ENCODE peak calls at places on chromosome 11, in seven cellular contexts. P, S, W, G, T, U and Y are unnamed samples.

GRCh38 chr11:78961186-78961782 is 386.6 kb upstream of the NARS2 start:
- DNase-seq in P (peak; percentile 29), S (peak; percentile 89), W (peak; percentile 53), G (peak; percentile 59), T (peak; percentile 68), U (peak; percentile 60), Y (no peak)

GRCh38 chr11:60915250-60915914 is 1.4 kb downstream of the TMEM109 start:
- DNase-seq in P (peak; percentile 77), S (peak; percentile 85), W (peak; percentile 87), G (peak; percentile 92), T (peak; percentile 94), U (peak; percentile 78), Y (peak; percentile 80)

GRCh38 chr11:23280088-23280487 is 419.8 kb upstream of the CCDC179 start:
- DNase-seq in P (no peak), S (no peak), W (no peak), G (no peak), T (no peak), U (no peak), Y (no peak)

GRCh38 chr11:7196396-7197146 is 55.1 kb upstream of the SYT9 start:
- DNase-seq in P (no peak), S (no peak), W (no peak), G (no peak), T (no peak), U (no peak), Y (no peak)

GRCh38 chr11:83858694-83859093 is 572.5 kb upstream of the CCDC90B start:
- DNase-seq in P (no peak), S (no peak), W (no peak), G (no peak), T (no peak), U (no peak), Y (no peak)

GRCh38 chr11:44788536-44789227 is 61.9 kb downstream of the TSPAN18 start:
- DNase-seq in P (peak; percentile 47), S (no peak), W (no peak), G (no peak), T (no peak), U (no peak), Y (no peak)

GRCh38 chr11:2175659-2176058 is 4.0 kb upstream of the TH start:
- DNase-seq in P (no peak), S (no peak), W (no peak), G (peak; percentile 58), T (no peak), U (peak; percentile 77), Y (no peak)

GRCh38 chr11:66068923-66069714 is 953 bp upstream of the PACS1 start:
- DNase-seq in P (peak; percentile 63), S (peak; percentile 92), W (peak; percentile 85), G (no peak), T (no peak), U (peak; percentile 53), Y (no peak)

GRCh38 chr11:8258771-8259170 is 4.9 kb downstream of the LMO1 start:
- DNase-seq in P (no peak), S (no peak), W (no peak), G (peak; percentile 66), T (no peak), U (peak; percentile 30), Y (no peak)

GRCh38 chr11:70415642-70416395 is 17.5 kb downstream of the CTTN start:
- DNase-seq in P (no peak), S (no peak), W (no peak), G (no peak), T (no peak), U (no peak), Y (no peak)

GRCh38 chr11:13315517-13316432 is 38.2 kb downstream of the BMAL1 start:
- DNase-seq in P (no peak), S (no peak), W (no peak), G (no peak), T (no peak), U (no peak), Y (no peak)

GRCh38 chr11:64015935-64016468 is 19.7 kb upstream of the FLRT1 start:
- DNase-seq in P (no peak), S (no peak), W (no peak), G (no peak), T (no peak), U (no peak), Y (no peak)

GRCh38 chr11:73359930-73360742 is 16.1 kb upstream of the RELT start:
- DNase-seq in P (peak; percentile 36), S (peak; percentile 78), W (peak; percentile 58), G (no peak), T (peak; percentile 62), U (no peak), Y (peak; percentile 67)

GRCh38 chr11:73359341-73359740 is 16.9 kb upstream of the RELT start:
- DNase-seq in P (no peak), S (no peak), W (peak; percentile 59), G (no peak), T (no peak), U (peak; percentile 34), Y (no peak)

GRCh38 chr11:73361953-73362776 is 14.0 kb upstream of the RELT start:
- DNase-seq in P (no peak), S (peak; percentile 92), W (no peak), G (no peak), T (peak; percentile 90), U (no peak), Y (no peak)

GRCh38 chr11:73363147-73363546 is 13.1 kb upstream of the RELT start:
- DNase-seq in P (no peak), S (no peak), W (no peak), G (no peak), T (no peak), U (no peak), Y (no peak)

GRCh38 chr11:73360743-73361369 is 15.3 kb upstream of the RELT start:
- DNase-seq in P (no peak), S (no peak), W (no peak), G (no peak), T (no peak), U (no peak), Y (no peak)
- TF ChIP-seq CTCF in P (no peak), S (no peak), W (no peak), G (peak; percentile 28), T (no peak), U (no peak), Y (no peak)

DNA sequence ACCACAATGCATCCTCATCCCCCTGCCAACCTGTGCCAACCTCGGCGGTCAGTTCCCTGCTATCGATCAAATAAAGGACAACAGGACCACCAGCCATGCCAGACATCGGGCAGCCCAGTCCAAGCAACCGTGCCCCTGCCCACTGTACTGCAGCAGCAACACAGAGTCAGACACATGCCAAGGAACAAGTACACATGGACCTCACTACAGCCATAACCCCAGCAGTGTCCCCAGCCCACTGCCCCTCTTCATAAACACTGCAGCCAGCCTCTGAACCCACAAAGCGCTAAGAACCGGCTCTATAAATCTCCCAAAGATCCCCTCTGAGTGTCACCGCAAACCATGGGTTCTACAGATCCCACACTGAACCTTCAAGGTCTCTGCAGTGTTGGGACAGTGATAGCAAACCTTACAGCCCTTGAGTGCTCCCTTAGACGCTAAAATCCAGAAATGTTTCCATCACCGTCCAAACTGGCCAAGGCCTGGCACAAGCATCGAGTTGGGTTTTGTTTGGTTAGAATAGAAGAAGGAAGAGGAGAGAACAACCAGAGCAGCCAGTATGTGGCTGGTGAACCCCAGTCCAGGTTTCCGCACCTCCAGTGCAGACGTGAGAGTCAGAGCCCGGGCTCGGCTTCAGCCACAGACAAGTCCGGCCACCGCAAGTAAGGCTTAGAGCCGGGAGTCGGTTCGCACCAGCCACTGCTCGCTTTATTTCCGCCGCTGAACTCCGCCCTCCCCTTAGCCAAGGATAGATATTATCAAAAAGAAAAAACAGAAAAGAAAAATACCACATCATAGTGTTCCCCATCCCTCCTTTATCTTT is 7.9 kb downstream of the PAX6 start:
- DNase-seq in P (no peak), S (peak; percentile 67), W (no peak), G (no peak), T (peak; percentile 67), U (no peak), Y (peak; percentile 16)
- TF ChIP-seq EZH2 in P (peak; percentile 40), S (peak; percentile 91), W (no peak), G (no peak), T (peak; percentile 13), U (peak; percentile 97), Y (no peak)

DNA sequence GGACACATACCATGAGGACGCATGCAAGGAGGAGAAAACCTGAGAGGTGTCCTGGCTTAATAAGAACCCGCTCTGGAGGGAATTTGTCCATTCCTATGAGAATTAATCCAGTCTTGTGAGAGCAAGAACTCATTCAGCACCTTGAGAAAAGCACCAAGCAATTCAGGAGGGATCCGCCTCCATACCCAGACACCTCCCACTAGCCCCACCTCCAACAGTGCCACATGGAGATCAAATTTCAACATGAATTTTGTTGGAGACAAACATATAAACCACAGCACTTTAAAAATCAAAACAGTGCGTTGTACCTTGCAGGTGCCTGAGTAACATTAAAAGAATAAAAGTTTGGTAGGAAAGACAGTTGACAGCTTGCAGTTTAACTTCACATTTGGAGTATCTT is 11.4 kb downstream of the UBE4A start:
- DNase-seq in P (no peak), S (no peak), W (no peak), G (no peak), T (no peak), U (no peak), Y (no peak)
- H3K36me3 ChIP-seq in P (peaks cover 21% of the 10 kb centered on the region), S (peaks cover 42% of the 10 kb centered on the region), W (peaks cover 25% of the 10 kb centered on the region), G (peaks cover 55% of the 10 kb centered on the region), T (peaks cover 8% of the 10 kb centered on the region), U (peaks cover 39% of the 10 kb centered on the region), Y (peaks cover 88% of the 10 kb centered on the region)

GRCh38 chr11:114296190-114296978 is at the start of gene NNMT:
- DNase-seq in P (peak; percentile 97), S (no peak), W (no peak), G (no peak), T (no peak), U (peak; percentile 89), Y (no peak)
- TF ChIP-seq CTCF in P (no peak), S (no peak), W (no peak), G (no peak), T (no peak), U (no peak), Y (no peak)

DNA sequence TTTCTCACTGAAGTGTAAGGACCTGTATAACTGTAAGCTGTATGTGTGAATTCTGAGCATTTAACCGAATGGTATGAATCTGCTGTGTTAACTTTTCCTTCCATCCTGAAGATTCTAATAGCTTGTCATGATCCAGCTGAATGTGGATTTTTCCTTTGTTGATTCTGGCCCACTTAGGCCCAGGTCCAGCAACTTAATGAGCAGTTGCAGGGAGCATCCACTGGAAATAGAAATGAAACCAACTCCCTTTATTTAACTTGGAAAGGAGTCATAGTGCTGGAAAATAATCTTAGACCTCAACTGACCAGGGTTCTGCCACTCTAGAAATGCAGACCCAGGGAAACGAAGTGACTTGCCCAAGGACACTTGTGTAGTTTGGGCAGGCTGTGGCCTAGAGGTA is 142.3 kb upstream of the MTNR1B start:
- DNase-seq in P (no peak), S (no peak), W (no peak), G (no peak), T (no peak), U (no peak), Y (no peak)
- TF ChIP-seq EZH2 in P (no peak), S (no peak), W (no peak), G (no peak), T (no peak), U (no peak), Y (no peak)